ENCODE peak calls at places on chromosomes 3 and 15, in eight cellular contexts. K is activated gamma-delta T cell treated with anti-CD3 and anti-CD28 coated beads, Interleukin-2, amount 50 U/mL, for 16 hours; E is T47D; L is ascending aorta; J is T-helper 2 cell; F is HFFc6; Q is GM18507; U is adipocyte. Y is an unnamed sample.

GRCh38 chr15:52523192-52523591 is 5.5 kb downstream of the MYO5A start:
- DNase-seq in K (no peak), E (no peak), L (no peak), J (no peak), F (peak), Q (no peak), U (peak), Y (no peak)

GRCh38 chr3:24483873-24484272 is 10.8 kb downstream of the THRB start:
- DNase-seq in K (no peak), E (no peak), L (peak), J (no peak), F (no peak), Q (no peak), U (no peak), Y (no peak)

GRCh38 chr15:56877591-56877990 is 40.9 kb upstream of the TCF12 start:
- DNase-seq in K (no peak), E (no peak), L (no peak), J (no peak), F (no peak), Q (no peak), U (peak), Y (no peak)

GRCh38 chr15:25689592-25689991 is 173.5 kb downstream of the ATP10A start:
- DNase-seq in K (no peak), E (no peak), L (peak), J (no peak), F (no peak), Q (no peak), U (no peak), Y (no peak)

GRCh38 chr15:65856821-65857455 is 12.4 kb upstream of the RAB11A start:
- DNase-seq in K (peak), E (no peak), L (peak), J (peak), F (peak), Q (no peak), U (peak), Y (peak)

GRCh38 chr3:37197810-37198371 is 23.5 kb upstream of the LRRFIP2 start:
- DNase-seq in K (no peak), E (no peak), L (peak), J (no peak), F (peak), Q (no peak), U (peak), Y (no peak)

GRCh38 chr3:48423883-48424695 is 5.8 kb downstream of the PLXNB1 start:
- DNase-seq in K (no peak), E (no peak), L (no peak), J (no peak), F (no peak), Q (no peak), U (no peak), Y (no peak)

GRCh38 chr15:68583936-68584703 is 5.3 kb downstream of the CORO2B start:
- DNase-seq in K (no peak), E (no peak), L (no peak), J (no peak), F (no peak), Q (no peak), U (no peak), Y (peak)

GRCh38 chr3:177351757-177352158 is 154.5 kb upstream of the TBL1XR1 start:
- DNase-seq in K (no peak), E (no peak), L (no peak), J (no peak), F (no peak), Q (peak), U (no peak), Y (no peak)

Y was measured in nucleus accumbens.